ENCODE peak calls at places on chromosomes 16 and 17, in four cellular contexts. K is prostate gland, O is thoracic aorta, Y is Caco-2. J is an unnamed sample. For H3K9me3, the result is how much of the 10 kb centered on the place peaks cover.

GRCh38 chr17:56820207-56820606 is 13.5 kb downstream of the C17orf67 start:
- DNase-seq in K (no peak), O (no peak), Y (no peak), J (no peak)

GRCh38 chr17:62715882-62716390 is 88.5 kb downstream of the MRC2 start:
- DNase-seq in K (no peak), O (no peak), Y (no peak), J (no peak)

GRCh38 chr17:8629371-8630226 is 926 bp downstream of the MYH10 start:
- DNase-seq in K (peak), O (no peak), Y (peak), J (peak)

GRCh38 chr17:64736804-64737492 is 74.8 kb upstream of the SMURF2 start:
- DNase-seq in K (peak), O (no peak), Y (peak), J (peak)

GRCh38 chr16:5036228-5037156 is 2.8 kb upstream of the NAGPA start:
- DNase-seq in K (no peak), O (no peak), Y (no peak), J (no peak)

GRCh38 chr16:59053911-59054310 is 319.8 kb upstream of the GOT2 start:
- DNase-seq in K (no peak), O (no peak), Y (no peak), J (no peak)

GRCh38 chr16:58418601-58419000 is 26.3 kb downstream of the GINS3 start:
- DNase-seq in K (no peak), O (no peak), Y (peak), J (peak)

GRCh38 chr17:3965123-3965800 is 1.0 kb upstream of the ATP2A3 start:
- DNase-seq in K (peak), O (no peak), Y (peak), J (no peak)

GRCh38 chr17:17468217-17469010 is 8.4 kb upstream of the MED9 start:
- DNase-seq in K (no peak), O (no peak), Y (no peak), J (no peak)

GRCh38 chr17:75008373-75008772 is 4.1 kb upstream of the MRPL58 start:
- DNase-seq in K (no peak), O (no peak), Y (no peak), J (no peak)

GRCh38 chr16:29320274-29320999 is 86.1 kb downstream of the NPIPB11 start:
- DNase-seq in K (no peak), O (no peak), Y (no peak), J (no peak)

GRCh38 chr16:72068930-72069329 is 5.9 kb downstream of the HPR start:
- DNase-seq in K (no peak), O (no peak), Y (no peak), J (no peak)

GRCh38 chr16:72013888-72014538 is 5.5 kb downstream of the DHODH start:
- DNase-seq in K (no peak), O (no peak), Y (no peak), J (no peak)

GRCh38 chr17:72488542-72489272 is 367.9 kb downstream of the SOX9 start:
- DNase-seq in K (no peak), O (no peak), Y (no peak), J (no peak)

GRCh38 chr16:66049865-66050264 is 316.6 kb upstream of the CDH5 start:
- DNase-seq in K (no peak), O (no peak), Y (no peak), J (no peak)

GRCh38 chr17:77728022-77728671 is 230.4 kb upstream of the TNRC6C start:
- DNase-seq in K (no peak), O (no peak), Y (no peak), J (no peak)

GRCh38 chr17:60359415-60359814 is 32.5 kb downstream of the USP32 start:
- DNase-seq in K (no peak), O (no peak), Y (no peak), J (no peak)

GRCh38 chr17:14458724-14459123 is 157.8 kb downstream of the HS3ST3B1 start:
- DNase-seq in K (no peak), O (no peak), Y (no peak), J (no peak)

GRCh38 chr17:57210224-57210553 is 46.1 kb upstream of the MSI2 start:
- DNase-seq in K (no peak), O (no peak), Y (no peak), J (peak)

GRCh38 chr17:47316316-47316715 is 7.4 kb upstream of the EFCAB13 start:
- DNase-seq in K (no peak), O (no peak), Y (no peak), J (no peak)

GRCh38 chr16:11112723-11113348 is 143.2 kb downstream of the SOCS1 start:
- DNase-seq in K (peak), O (no peak), Y (no peak), J (no peak)

GRCh38 chr16:4780235-4780634 is 7.9 kb downstream of the SEPTIN12 start:
- DNase-seq in K (no peak), O (no peak), Y (no peak), J (no peak)

GRCh38 chr16:7013990-7014389 is 318.7 kb upstream of the RBFOX1 start:
- DNase-seq in K (no peak), O (no peak), Y (no peak), J (no peak)

GRCh38 chr17:76532072-76532651 is 5.3 kb downstream of the CYGB start:
- DNase-seq in K (no peak), O (no peak), Y (no peak), J (no peak)

GRCh38 chr17:40886090-40886489 is 1.0 kb upstream of the KRT20 start:
- DNase-seq in K (no peak), O (no peak), Y (no peak), J (peak)

GRCh38 chr17:41937970-41938851 is 7.8 kb downstream of the ODAD4 start:
- DNase-seq in K (no peak), O (no peak), Y (no peak), J (no peak)

GRCh38 chr16:56988161-56988947 is 1.0 kb upstream of the NLRC5 start:
- DNase-seq in K (no peak), O (no peak), Y (peak), J (no peak)

GRCh38 chr16:65318590-65319267 is 196.9 kb upstream of the CDH11 start:
- DNase-seq in K (no peak), O (no peak), Y (no peak), J (no peak)

GRCh38 chr17:34195987-34196386 is 59.1 kb upstream of the CCL2 start:
- DNase-seq in K (no peak), O (no peak), Y (no peak), J (no peak)

DNA sequence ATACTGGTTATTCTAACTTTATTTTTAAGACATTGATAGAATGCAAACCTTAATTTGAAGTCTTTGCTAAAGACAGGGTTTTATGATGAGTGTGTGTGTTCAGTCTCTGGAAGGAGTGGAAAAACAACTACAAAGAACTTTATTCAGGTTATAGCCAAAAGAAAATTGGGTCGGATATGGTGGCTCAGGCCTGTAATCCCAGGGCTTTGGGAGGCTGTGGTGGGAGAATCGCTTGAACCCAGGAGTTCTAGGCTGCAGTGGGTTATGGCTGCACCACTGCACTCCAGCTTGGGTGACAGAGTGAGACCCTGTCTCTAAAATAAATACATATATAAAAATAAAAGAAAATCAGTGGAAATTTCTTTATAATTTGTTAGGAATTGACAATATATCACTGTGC is 581.5 kb upstream of the CA10 start:
- DNase-seq in K (no peak), O (no peak), Y (no peak), J (no peak)
- H3K9me3 ChIP-seq in K (under half), O (under half), Y (under half), J (under half)

GRCh38 chr16:3728424-3729160 is 11.3 kb upstream of the TRAP1 start:
- DNase-seq in K (no peak), O (no peak), Y (no peak), J (no peak)

GRCh38 chr16:3732171-3732570 is 14.8 kb upstream of the TRAP1 start:
- DNase-seq in K (no peak), O (no peak), Y (no peak), J (no peak)

GRCh38 chr16:3729161-3730112 is 12.1 kb upstream of the TRAP1 start:
- DNase-seq in K (no peak), O (no peak), Y (no peak), J (no peak)

GRCh38 chr16:3731126-3731935 is 14.0 kb upstream of the TRAP1 start:
- DNase-seq in K (no peak), O (no peak), Y (no peak), J (no peak)

DNA sequence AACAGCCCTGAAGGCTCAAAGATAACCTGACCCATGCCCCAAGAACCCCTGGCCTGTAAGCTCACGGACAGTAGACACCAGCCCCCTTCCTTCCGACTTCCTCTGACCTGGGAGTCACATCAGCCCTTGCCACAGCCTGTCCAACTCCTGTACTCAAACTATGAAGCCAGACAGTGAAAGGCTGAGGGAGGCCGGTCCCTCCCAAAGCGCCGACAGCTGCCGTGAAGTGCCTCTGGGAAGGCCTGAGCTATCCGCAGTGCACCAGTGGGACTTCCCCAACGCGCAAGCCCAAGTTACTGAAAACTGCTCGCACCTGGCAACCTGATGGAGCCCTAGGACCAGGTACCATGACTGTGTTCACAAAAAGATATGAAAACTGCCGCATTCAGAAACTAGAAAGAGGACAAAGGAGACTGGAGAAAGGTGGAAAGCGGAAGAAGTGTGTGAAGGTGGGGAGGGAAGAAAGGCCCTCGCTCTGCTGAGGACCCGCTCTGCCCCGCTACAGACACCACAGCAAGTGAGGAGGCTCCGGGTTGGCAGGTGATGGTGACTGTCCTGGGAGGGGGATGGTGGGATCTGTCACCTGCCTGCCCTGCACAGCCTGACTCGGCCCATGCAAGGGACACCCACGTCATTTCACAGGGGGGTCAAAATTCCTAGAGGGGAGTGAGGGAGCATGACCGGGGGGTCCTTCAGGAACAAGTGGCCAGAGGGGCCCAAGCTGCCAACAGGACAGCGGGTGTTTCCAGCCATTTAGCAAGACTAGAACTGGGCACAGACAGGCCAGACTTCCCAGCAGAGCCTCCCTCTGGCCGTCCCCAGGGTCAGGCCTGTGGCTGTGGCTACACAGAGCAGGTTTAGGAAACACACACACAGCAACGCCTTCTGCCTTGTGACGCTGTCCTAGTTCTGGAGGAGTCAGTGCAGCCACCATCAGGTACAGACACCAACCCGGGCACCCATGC is 13.1 kb upstream of the TRAP1 start:
- DNase-seq in K (no peak), O (no peak), Y (no peak), J (no peak)
- H3K4me3 ChIP-seq in K (no peak), O (no peak), Y (no peak), J (no peak)

DNA sequence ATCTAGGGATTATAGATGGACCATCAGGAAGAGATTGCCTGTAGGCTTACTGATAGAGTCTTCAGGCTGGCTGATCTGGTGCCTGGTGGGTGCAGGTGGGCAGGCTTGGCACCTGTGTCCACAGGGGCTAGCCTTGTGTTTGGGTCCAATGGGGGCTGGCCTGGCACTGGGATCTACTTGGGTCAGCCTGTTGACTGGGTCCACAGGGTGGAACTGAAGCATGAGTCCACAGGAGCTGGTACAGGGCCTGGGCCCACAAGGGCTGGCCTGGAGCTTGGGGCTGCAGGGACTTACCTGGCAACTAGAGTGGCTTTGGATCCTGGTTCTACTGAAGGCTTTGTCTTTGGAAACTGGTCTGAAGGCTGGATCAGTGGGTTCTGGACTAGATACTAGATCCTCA is 1217.7 kb downstream of the CDH11 start:
- DNase-seq in K (no peak), O (no peak), Y (no peak), J (no peak)
- H3K9me3 ChIP-seq in K (under half), O (under half), Y (under half), J (under half)

GRCh38 chr16:30785126-30786106 is 1.6 kb downstream of the ZNF629 start:
- DNase-seq in K (no peak), O (no peak), Y (no peak), J (no peak)
- H3K4me3 ChIP-seq in K (no peak), O (peak), Y (peak), J (peak)

GRCh38 chr16:35841632-35842031 is 2382.2 kb downstream of the TP53TG3F start:
- DNase-seq in K (no peak), O (no peak), Y (no peak), J (no peak)
- H3K9me3 ChIP-seq in K (under half), O (under half), Y (under half), J (under half)

DNA sequence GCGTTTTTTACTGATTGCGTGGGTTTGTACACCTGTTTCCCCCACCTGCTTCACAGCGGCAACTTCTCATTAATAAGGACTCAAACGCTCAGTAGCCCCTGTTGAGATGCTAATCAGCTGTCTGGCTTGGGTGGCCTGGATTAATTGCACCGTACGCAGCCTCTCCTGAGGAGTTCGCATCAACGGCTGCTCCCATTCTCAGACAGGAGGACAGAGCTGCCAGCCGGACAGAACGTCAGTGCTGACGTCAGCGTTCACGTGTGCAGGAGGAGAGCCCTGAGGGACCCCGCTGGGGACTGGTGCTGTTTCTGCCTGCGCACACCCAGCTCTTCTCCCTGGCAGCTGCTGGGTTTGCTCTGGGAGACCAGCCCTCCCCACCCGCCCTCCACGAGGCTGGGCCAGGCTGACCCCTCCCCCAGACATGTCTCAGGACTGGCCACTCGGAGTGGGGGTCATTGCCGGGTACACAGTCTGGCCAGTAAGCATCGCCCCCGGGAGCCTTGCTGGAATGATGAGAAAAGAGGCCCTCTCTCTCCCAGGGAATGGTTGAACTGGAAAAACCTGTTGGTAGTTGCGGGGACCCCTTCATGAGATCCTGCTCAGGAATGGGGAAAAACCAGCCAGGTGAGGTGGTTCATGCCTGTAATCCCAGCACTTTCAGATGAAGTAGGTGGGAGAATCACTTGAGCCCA is 5.7 kb upstream of the BANP start:
- DNase-seq in K (peak), O (no peak), Y (peak), J (no peak)
- H3K4me3 ChIP-seq in K (peak), O (peak), Y (peak), J (no peak)

GRCh38 chr17:22507823-22508222 is 815.5 kb downstream of the KCNJ18 start:
- DNase-seq in K (no peak), O (no peak), Y (no peak), J (no peak)
- H3K9me3 ChIP-seq in K (under half), O (under half), Y (under half), J (under half)

J was measured in MG63.